ENCODE peak calls at places on chromosome 9, in nine cellular contexts. S is RWPE2, M is tibial nerve, B is SK-N-MC, C is aorta, D is psoas muscle, Q is substantia nigra, K is esophagus muscularis mucosa, E is neuronal stem cell. O is an unnamed sample.

GRCh38 chr9:122213589-122214413 is 15.0 kb downstream of the LHX6 start:
- DNase-seq in S (peak), M (no peak), B (no peak), C (no peak), D (no peak), Q (no peak), K (no peak), E (peak), O (no peak)

GRCh38 chr9:26012797-26013594 is 334.8 kb upstream of the TUSC1 start:
- DNase-seq in S (no peak), M (no peak), B (no peak), C (no peak), D (no peak), Q (no peak), K (no peak), E (no peak), O (no peak)

GRCh38 chr9:89879276-89879675 is 274.5 kb downstream of the GADD45G start:
- DNase-seq in S (peak), M (no peak), B (no peak), C (peak), D (no peak), Q (no peak), K (peak), E (no peak), O (no peak)

GRCh38 chr9:99778308-99778707 is 43.4 kb upstream of the NR4A3 start:
- DNase-seq in S (no peak), M (no peak), B (no peak), C (no peak), D (no peak), Q (no peak), K (no peak), E (no peak), O (no peak)

GRCh38 chr9:133794006-133794760 is 56.0 kb upstream of the SARDH start:
- DNase-seq in S (no peak), M (no peak), B (no peak), C (no peak), D (no peak), Q (no peak), K (no peak), E (no peak), O (no peak)

GRCh38 chr9:73180373-73180772 is 28.7 kb downstream of the ANXA1 start:
- DNase-seq in S (no peak), M (no peak), B (no peak), C (no peak), D (no peak), Q (no peak), K (no peak), E (no peak), O (no peak)

GRCh38 chr9:136857166-136857565 is 5.0 kb downstream of the MAMDC4 start:
- DNase-seq in S (no peak), M (no peak), B (no peak), C (no peak), D (no peak), Q (no peak), K (no peak), E (no peak), O (no peak)

GRCh38 chr9:112755675-112756074 is 5.1 kb downstream of the SNX30 start:
- DNase-seq in S (no peak), M (no peak), B (no peak), C (no peak), D (no peak), Q (no peak), K (no peak), E (no peak), O (no peak)

GRCh38 chr9:36832232-36832795 is 201.8 kb downstream of the PAX5 start:
- DNase-seq in S (peak), M (no peak), B (no peak), C (no peak), D (no peak), Q (no peak), K (no peak), E (no peak), O (no peak)

GRCh38 chr9:124941689-124942561 is 1.0 kb upstream of the GOLGA1 start:
- DNase-seq in S (peak), M (peak), B (no peak), C (peak), D (peak), Q (peak), K (peak), E (no peak), O (no peak)

GRCh38 chr9:22307013-22307711 is 139.5 kb upstream of the DMRTA1 start:
- DNase-seq in S (no peak), M (peak), B (peak), C (no peak), D (no peak), Q (peak), K (no peak), E (peak), O (no peak)

GRCh38 chr9:89937051-89937450 is 332.2 kb downstream of the GADD45G start:
- DNase-seq in S (no peak), M (no peak), B (no peak), C (no peak), D (no peak), Q (no peak), K (no peak), E (no peak), O (no peak)

GRCh38 chr9:119533509-119533908 is 164.3 kb upstream of the BRINP1 start:
- DNase-seq in S (no peak), M (no peak), B (peak), C (no peak), D (no peak), Q (no peak), K (no peak), E (no peak), O (no peak)

GRCh38 chr9:134868751-134869553 is 11.7 kb upstream of the FCN2 start:
- DNase-seq in S (no peak), M (no peak), B (no peak), C (peak), D (no peak), Q (no peak), K (no peak), E (no peak), O (no peak)

GRCh38 chr9:134149380-134149779 is 13.5 kb downstream of the WDR5 start:
- DNase-seq in S (no peak), M (no peak), B (no peak), C (no peak), D (no peak), Q (no peak), K (no peak), E (no peak), O (no peak)

GRCh38 chr9:37952731-37953130 is 48.8 kb upstream of the SLC25A51 start:
- DNase-seq in S (no peak), M (no peak), B (no peak), C (no peak), D (no peak), Q (no peak), K (no peak), E (no peak), O (no peak)

GRCh38 chr9:113299800-113300292 is 3.3 kb downstream of the RNF183 start:
- DNase-seq in S (no peak), M (peak), B (no peak), C (no peak), D (no peak), Q (no peak), K (no peak), E (no peak), O (no peak)

GRCh38 chr9:7909537-7909936 is 110.0 kb upstream of the DMAC1 start:
- DNase-seq in S (no peak), M (no peak), B (no peak), C (no peak), D (no peak), Q (no peak), K (no peak), E (no peak), O (no peak)

GRCh38 chr9:133948138-133948537 is 44.0 kb downstream of the VAV2 start:
- DNase-seq in S (no peak), M (no peak), B (no peak), C (peak), D (peak), Q (no peak), K (no peak), E (no peak), O (no peak)

GRCh38 chr9:91117959-91118651 is 243.6 kb downstream of the AUH start:
- DNase-seq in S (no peak), M (peak), B (no peak), C (peak), D (peak), Q (peak), K (peak), E (peak), O (peak)

GRCh38 chr9:93354451-93354850 is 97.0 kb upstream of the FAM120A start:
- DNase-seq in S (no peak), M (no peak), B (no peak), C (no peak), D (no peak), Q (no peak), K (no peak), E (no peak), O (no peak)

GRCh38 chr9:99360026-99360425 is 137.9 kb downstream of the SEC61B start:
- DNase-seq in S (no peak), M (no peak), B (no peak), C (no peak), D (no peak), Q (no peak), K (no peak), E (no peak), O (no peak)

GRCh38 chr9:89179920-89180667 is 1.5 kb upstream of the SHC3 start:
- DNase-seq in S (peak), M (peak), B (peak), C (peak), D (peak), Q (peak), K (peak), E (peak), O (peak)

GRCh38 chr9:14348241-14349140 is 34.5 kb upstream of the NFIB start:
- DNase-seq in S (no peak), M (no peak), B (no peak), C (peak), D (peak), Q (peak), K (peak), E (peak), O (no peak)

GRCh38 chr9:14346826-14347407 is 33.0 kb upstream of the NFIB start:
- DNase-seq in S (no peak), M (no peak), B (no peak), C (peak), D (peak), Q (peak), K (no peak), E (no peak), O (no peak)

GRCh38 chr9:14346301-14346721 is 32.4 kb upstream of the NFIB start:
- DNase-seq in S (no peak), M (no peak), B (no peak), C (no peak), D (peak), Q (peak), K (no peak), E (no peak), O (no peak)

GRCh38 chr9:14349141-14349817 is 35.3 kb upstream of the NFIB start:
- DNase-seq in S (no peak), M (no peak), B (no peak), C (no peak), D (no peak), Q (no peak), K (no peak), E (peak), O (no peak)

DNA sequence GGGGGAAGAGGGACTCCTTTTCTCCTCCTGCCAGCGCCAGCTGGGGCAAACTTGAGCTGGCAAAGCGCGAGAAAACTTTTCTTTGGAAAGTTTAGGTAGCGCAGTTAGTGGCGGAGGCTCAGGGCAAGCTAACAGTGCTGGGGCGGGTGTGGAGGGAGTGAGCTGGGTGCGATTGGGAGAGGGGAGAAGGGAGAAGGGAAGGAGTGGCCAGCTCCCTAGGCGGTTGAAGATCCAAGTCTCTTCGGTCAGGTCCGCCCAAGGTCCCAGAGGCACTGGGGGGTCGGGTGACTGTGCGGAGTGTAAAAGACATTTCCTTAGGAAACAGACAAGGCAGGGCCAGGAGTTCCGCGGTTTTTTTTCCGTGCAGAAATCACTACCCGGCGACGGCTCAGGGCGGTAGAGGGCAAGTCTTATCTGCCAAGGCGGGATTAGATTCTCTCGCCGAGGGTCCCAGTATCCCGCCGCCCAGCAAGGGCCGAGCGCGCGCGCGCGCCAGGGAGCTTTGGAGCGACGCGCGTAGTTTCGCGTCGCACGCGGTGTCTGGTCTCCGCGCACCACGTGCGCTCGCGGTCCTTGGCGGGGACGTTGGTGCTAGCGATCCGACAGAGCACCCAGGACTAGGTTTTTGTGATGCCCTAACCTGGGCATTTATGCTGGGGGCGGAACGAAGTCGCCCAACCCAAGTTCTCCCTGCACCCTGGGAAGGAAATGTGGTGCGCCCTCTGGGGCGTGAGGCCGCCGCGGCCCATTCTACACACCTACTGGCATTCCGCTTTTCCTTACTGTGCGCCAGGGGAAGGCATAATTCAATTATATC is 33.7 kb upstream of the NFIB start:
- DNase-seq in S (peak), M (no peak), B (no peak), C (peak), D (peak), Q (peak), K (no peak), E (no peak), O (no peak)
- H3K27ac ChIP-seq in S (no peak), M (peak), B (no peak), C (peak), D (peak), Q (peak), K (peak), E (no peak), O (peak)

GRCh38 chr9:87109182-87109581 is 161.9 kb upstream of the GAS1 start:
- DNase-seq in S (no peak), M (peak), B (no peak), C (no peak), D (no peak), Q (no peak), K (no peak), E (no peak), O (no peak)
- H3K27ac ChIP-seq in S (peak), M (peak), B (peak), C (no peak), D (no peak), Q (no peak), K (peak), E (no peak), O (peak)

GRCh38 chr9:114879165-114879564 is 51.2 kb downstream of the TNFSF8 start:
- DNase-seq in S (no peak), M (no peak), B (no peak), C (no peak), D (no peak), Q (no peak), K (no peak), E (no peak), O (no peak)

GRCh38 chr9:114887963-114888362 is 42.4 kb downstream of the TNFSF8 start:
- DNase-seq in S (no peak), M (no peak), B (no peak), C (no peak), D (no peak), Q (no peak), K (no peak), E (no peak), O (no peak)

GRCh38 chr9:114884787-114885452 is 45.5 kb downstream of the TNFSF8 start:
- DNase-seq in S (no peak), M (no peak), B (no peak), C (no peak), D (no peak), Q (no peak), K (peak), E (no peak), O (no peak)

GRCh38 chr9:114880276-114880891 is 50.0 kb downstream of the TNFSF8 start:
- DNase-seq in S (no peak), M (no peak), B (no peak), C (no peak), D (no peak), Q (no peak), K (no peak), E (no peak), O (no peak)

DNA sequence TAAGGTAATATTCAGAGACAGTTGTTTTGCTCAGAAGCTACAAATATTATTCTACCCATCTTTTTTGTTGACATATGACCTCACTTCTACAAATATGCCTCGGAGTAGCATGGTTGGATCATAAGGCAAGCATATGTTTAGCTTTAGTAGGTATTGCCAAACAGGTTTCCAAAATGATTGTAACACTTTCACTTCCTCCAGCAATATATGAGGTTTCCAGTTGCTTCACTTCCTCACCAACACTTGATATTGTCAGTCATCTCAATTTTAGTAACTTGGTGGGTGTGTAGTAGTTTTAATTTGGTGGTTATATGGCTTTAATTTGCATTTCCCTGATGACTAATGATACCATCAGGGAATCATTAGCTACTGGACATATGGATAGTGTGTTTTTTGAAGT is 46.7 kb downstream of the TNFSF8 start:
- DNase-seq in S (no peak), M (no peak), B (no peak), C (no peak), D (no peak), Q (no peak), K (no peak), E (no peak), O (no peak)
- H3K27ac ChIP-seq in S (no peak), M (no peak), B (no peak), C (no peak), D (no peak), Q (no peak), K (no peak), E (no peak), O (no peak)

GRCh38 chr9:78035369-78035993 is 3.9 kb upstream of the GNAQ start:
- DNase-seq in S (no peak), M (peak), B (peak), C (no peak), D (peak), Q (peak), K (no peak), E (peak), O (peak)

GRCh38 chr9:78031826-78032598 is 401 bp upstream of the GNAQ start:
- DNase-seq in S (peak), M (peak), B (no peak), C (peak), D (peak), Q (peak), K (peak), E (peak), O (peak)

GRCh38 chr9:78031271-78031825 is at the start of gene GNAQ:
- DNase-seq in S (no peak), M (no peak), B (no peak), C (peak), D (peak), Q (no peak), K (no peak), E (peak), O (no peak)

GRCh38 chr9:78032599-78033457 is 1.2 kb upstream of the GNAQ start:
- DNase-seq in S (no peak), M (no peak), B (no peak), C (no peak), D (no peak), Q (no peak), K (no peak), E (no peak), O (no peak)

GRCh38 chr9:78033870-78034269 is 2.3 kb upstream of the GNAQ start:
- DNase-seq in S (no peak), M (no peak), B (no peak), C (no peak), D (no peak), Q (no peak), K (no peak), E (no peak), O (no peak)
- H3K27ac ChIP-seq in S (no peak), M (no peak), B (no peak), C (no peak), D (no peak), Q (no peak), K (no peak), E (no peak), O (no peak)

O was measured in caudate nucleus.